ENCODE peak calls at places on chromosome 13, in seven cellular contexts. I, B, M, A, X, S and K are unnamed samples.

GRCh38 chr13:51590966-51591627 is 6.8 kb downstream of the WDFY2 start:
- DNase-seq in I (no peak), B (no peak), M (no peak), A (no peak), X (peak), S (no peak), K (no peak)

GRCh38 chr13:113047587-113047986 is 58.0 kb upstream of the F7 start:
- DNase-seq in I (no peak), B (peak), M (no peak), A (no peak), X (no peak), S (no peak), K (no peak)

GRCh38 chr13:85665286-85665685 is 133.9 kb downstream of the SLITRK6 start:
- DNase-seq in I (no peak), B (no peak), M (no peak), A (no peak), X (no peak), S (no peak), K (no peak)

GRCh38 chr13:99256283-99256682 is 1.9 kb downstream of the GPR18 start:
- DNase-seq in I (no peak), B (no peak), M (no peak), A (no peak), X (no peak), S (no peak), K (no peak)

GRCh38 chr13:49563513-49563912 is 21.8 kb downstream of the RCBTB1 start:
- DNase-seq in I (no peak), B (no peak), M (no peak), A (no peak), X (no peak), S (no peak), K (no peak)

GRCh38 chr13:30165791-30166190 is 141.6 kb downstream of the KATNAL1 start:
- DNase-seq in I (no peak), B (no peak), M (no peak), A (no peak), X (no peak), S (no peak), K (no peak)

GRCh38 chr13:22461854-22462565 is 718.8 kb upstream of the SGCG start:
- DNase-seq in I (no peak), B (no peak), M (no peak), A (no peak), X (no peak), S (no peak), K (no peak)

GRCh38 chr13:64925284-64925683 is 2304.9 kb downstream of the PCDH9 start:
- DNase-seq in I (no peak), B (no peak), M (no peak), A (no peak), X (no peak), S (no peak), K (no peak)

GRCh38 chr13:23384111-23384510 is 49.4 kb downstream of the SACS start:
- DNase-seq in I (no peak), B (no peak), M (no peak), A (peak), X (peak), S (peak), K (peak)

GRCh38 chr13:67278230-67278629 is 48.1 kb upstream of the PCDH9 start:
- DNase-seq in I (no peak), B (no peak), M (no peak), A (no peak), X (no peak), S (no peak), K (no peak)

GRCh38 chr13:80630685-80631121 is 289.8 kb upstream of the SPRY2 start:
- DNase-seq in I (no peak), B (no peak), M (no peak), A (no peak), X (no peak), S (no peak), K (no peak)

GRCh38 chr13:40668335-40668734 is 1.9 kb upstream of the FOXO1 start:
- DNase-seq in I (no peak), B (peak), M (no peak), A (no peak), X (no peak), S (peak), K (peak)

GRCh38 chr13:100300708-100301107 is 211.8 kb downstream of the PCCA start:
- DNase-seq in I (no peak), B (peak), M (no peak), A (no peak), X (no peak), S (no peak), K (no peak)

GRCh38 chr13:90352763-90353162 is 994.7 kb upstream of the MIR17HG start:
- DNase-seq in I (no peak), B (no peak), M (no peak), A (no peak), X (no peak), S (no peak), K (no peak)

GRCh38 chr13:80989770-80990169 is 648.8 kb upstream of the SPRY2 start:
- DNase-seq in I (no peak), B (no peak), M (no peak), A (no peak), X (no peak), S (no peak), K (no peak)